ENCODE peak calls at places on chromosomes 13 and 19, in nine cellular contexts. One of them, this sample, is unnamed.

GRCh38 chr13:100102042-100102441 is 13.1 kb downstream of the PCCA start:
- DNase-seq in uterus: no peak
- DNase-seq in adrenal gland: no peak
- DNase-seq in fibroblast of pulmonary artery: no peak
- DNase-seq in thoracic aorta: no peak
- DNase-seq in endodermal cell: no peak
- DNase-seq in IMR-90: no peak
- DNase-seq in lower lobe of right lung: no peak
- DNase-seq in PC-3: no peak
- DNase-seq in this sample: no peak

GRCh38 chr13:111508164-111508870 is 187.9 kb downstream of the TEX29 start:
- DNase-seq in uterus: no peak
- DNase-seq in adrenal gland: no peak
- DNase-seq in fibroblast of pulmonary artery: no peak
- DNase-seq in thoracic aorta: no peak
- DNase-seq in endodermal cell: no peak
- DNase-seq in IMR-90: no peak
- DNase-seq in lower lobe of right lung: no peak
- DNase-seq in PC-3: no peak
- DNase-seq in this sample: no peak

GRCh38 chr19:48029431-48029830 is 14.4 kb downstream of the CABP5 start:
- DNase-seq in uterus: no peak
- DNase-seq in adrenal gland: no peak
- DNase-seq in fibroblast of pulmonary artery: no peak
- DNase-seq in thoracic aorta: no peak
- DNase-seq in endodermal cell: no peak
- DNase-seq in IMR-90: no peak
- DNase-seq in lower lobe of right lung: no peak
- DNase-seq in PC-3: no peak
- DNase-seq in this sample: no peak

GRCh38 chr13:92657565-92657964 is 569.0 kb upstream of the GPC6 start:
- DNase-seq in uterus: no peak
- DNase-seq in adrenal gland: no peak
- DNase-seq in fibroblast of pulmonary artery: peak
- DNase-seq in thoracic aorta: no peak
- DNase-seq in endodermal cell: no peak
- DNase-seq in IMR-90: peak
- DNase-seq in lower lobe of right lung: no peak
- DNase-seq in PC-3: no peak
- DNase-seq in this sample: no peak

GRCh38 chr13:61410669-61411297 is 4.9 kb downstream of the PCDH20 start:
- DNase-seq in uterus: no peak
- DNase-seq in adrenal gland: no peak
- DNase-seq in fibroblast of pulmonary artery: peak
- DNase-seq in thoracic aorta: no peak
- DNase-seq in endodermal cell: no peak
- DNase-seq in IMR-90: peak
- DNase-seq in lower lobe of right lung: no peak
- DNase-seq in PC-3: peak
- DNase-seq in this sample: no peak

GRCh38 chr13:68076046-68076445 is 845.9 kb upstream of the PCDH9 start:
- DNase-seq in uterus: no peak
- DNase-seq in adrenal gland: no peak
- DNase-seq in fibroblast of pulmonary artery: no peak
- DNase-seq in thoracic aorta: no peak
- DNase-seq in endodermal cell: no peak
- DNase-seq in IMR-90: no peak
- DNase-seq in lower lobe of right lung: no peak
- DNase-seq in PC-3: no peak
- DNase-seq in this sample: no peak

GRCh38 chr19:44401108-44401786 is at the start of gene ZNF285:
- DNase-seq in uterus: peak
- DNase-seq in adrenal gland: peak
- DNase-seq in fibroblast of pulmonary artery: peak
- DNase-seq in thoracic aorta: peak
- DNase-seq in endodermal cell: peak
- DNase-seq in IMR-90: peak
- DNase-seq in lower lobe of right lung: peak
- DNase-seq in PC-3: peak
- DNase-seq in this sample: no peak

GRCh38 chr13:86760620-86761019 is 910.6 kb upstream of the SLITRK5 start:
- DNase-seq in uterus: no peak
- DNase-seq in adrenal gland: no peak
- DNase-seq in fibroblast of pulmonary artery: no peak
- DNase-seq in thoracic aorta: no peak
- DNase-seq in endodermal cell: no peak
- DNase-seq in IMR-90: no peak
- DNase-seq in lower lobe of right lung: no peak
- DNase-seq in PC-3: no peak
- DNase-seq in this sample: no peak

GRCh38 chr13:20525601-20526544 is at the start of gene CRYL1:
- DNase-seq in uterus: peak
- DNase-seq in adrenal gland: peak
- DNase-seq in fibroblast of pulmonary artery: peak
- DNase-seq in thoracic aorta: peak
- DNase-seq in endodermal cell: peak
- DNase-seq in IMR-90: peak
- DNase-seq in lower lobe of right lung: peak
- DNase-seq in PC-3: peak
- DNase-seq in this sample: no peak

GRCh38 chr13:80276371-80277289 is 64.3 kb downstream of the SPRY2 start:
- DNase-seq in uterus: no peak
- DNase-seq in adrenal gland: peak
- DNase-seq in fibroblast of pulmonary artery: peak
- DNase-seq in thoracic aorta: no peak
- DNase-seq in endodermal cell: no peak
- DNase-seq in IMR-90: peak
- DNase-seq in lower lobe of right lung: no peak
- DNase-seq in PC-3: peak
- DNase-seq in this sample: no peak

GRCh38 chr19:24040621-24041020 is 46.4 kb upstream of the ZNF254 start:
- DNase-seq in uterus: no peak
- DNase-seq in adrenal gland: no peak
- DNase-seq in fibroblast of pulmonary artery: no peak
- DNase-seq in thoracic aorta: no peak
- DNase-seq in endodermal cell: no peak
- DNase-seq in IMR-90: no peak
- DNase-seq in lower lobe of right lung: no peak
- DNase-seq in PC-3: no peak
- DNase-seq in this sample: no peak

GRCh38 chr19:35715981-35716734 is 1.6 kb upstream of the KMT2B start:
- DNase-seq in uterus: peak
- DNase-seq in adrenal gland: peak
- DNase-seq in fibroblast of pulmonary artery: peak
- DNase-seq in thoracic aorta: no peak
- DNase-seq in endodermal cell: no peak
- DNase-seq in IMR-90: peak
- DNase-seq in lower lobe of right lung: peak
- DNase-seq in PC-3: peak
- DNase-seq in this sample: no peak

GRCh38 chr13:105464249-105464648 is 1071.2 kb downstream of the EFNB2 start:
- DNase-seq in uterus: no peak
- DNase-seq in adrenal gland: no peak
- DNase-seq in fibroblast of pulmonary artery: peak
- DNase-seq in thoracic aorta: no peak
- DNase-seq in endodermal cell: no peak
- DNase-seq in IMR-90: peak
- DNase-seq in lower lobe of right lung: no peak
- DNase-seq in PC-3: no peak
- DNase-seq in this sample: no peak

GRCh38 chr13:26867451-26868067 is 107.0 kb upstream of the GPR12 start:
- DNase-seq in uterus: no peak
- DNase-seq in adrenal gland: peak
- DNase-seq in fibroblast of pulmonary artery: peak
- DNase-seq in thoracic aorta: no peak
- DNase-seq in endodermal cell: peak
- DNase-seq in IMR-90: peak
- DNase-seq in lower lobe of right lung: no peak
- DNase-seq in PC-3: peak
- DNase-seq in this sample: no peak

GRCh38 chr13:85806553-85807175 is 7.4 kb upstream of the SLITRK6 start:
- DNase-seq in uterus: no peak
- DNase-seq in adrenal gland: no peak
- DNase-seq in fibroblast of pulmonary artery: peak
- DNase-seq in thoracic aorta: no peak
- DNase-seq in endodermal cell: no peak
- DNase-seq in IMR-90: peak
- DNase-seq in lower lobe of right lung: no peak
- DNase-seq in PC-3: peak
- DNase-seq in this sample: peak

GRCh38 chr13:99692854-99693253 is 191.6 kb downstream of the TM9SF2 start:
- DNase-seq in uterus: no peak
- DNase-seq in adrenal gland: no peak
- DNase-seq in fibroblast of pulmonary artery: no peak
- DNase-seq in thoracic aorta: no peak
- DNase-seq in endodermal cell: no peak
- DNase-seq in IMR-90: no peak
- DNase-seq in lower lobe of right lung: no peak
- DNase-seq in PC-3: no peak
- DNase-seq in this sample: no peak

GRCh38 chr13:24134772-24135171 is 25.7 kb upstream of the SPATA13 start:
- DNase-seq in uterus: no peak
- DNase-seq in adrenal gland: no peak
- DNase-seq in fibroblast of pulmonary artery: no peak
- DNase-seq in thoracic aorta: no peak
- DNase-seq in endodermal cell: no peak
- DNase-seq in IMR-90: no peak
- DNase-seq in lower lobe of right lung: no peak
- DNase-seq in PC-3: no peak
- DNase-seq in this sample: no peak

GRCh38 chr13:48749699-48750473 is 96.2 kb downstream of the CYSLTR2 start:
- DNase-seq in uterus: peak
- DNase-seq in adrenal gland: peak
- DNase-seq in fibroblast of pulmonary artery: peak
- DNase-seq in thoracic aorta: peak
- DNase-seq in endodermal cell: peak
- DNase-seq in IMR-90: peak
- DNase-seq in lower lobe of right lung: peak
- DNase-seq in PC-3: peak
- DNase-seq in this sample: peak

GRCh38 chr19:3968556-3969434 is 2.1 kb downstream of the DAPK3 start:
- DNase-seq in uterus: peak
- DNase-seq in adrenal gland: peak
- DNase-seq in fibroblast of pulmonary artery: peak
- DNase-seq in thoracic aorta: peak
- DNase-seq in endodermal cell: peak
- DNase-seq in IMR-90: peak
- DNase-seq in lower lobe of right lung: peak
- DNase-seq in PC-3: peak
- DNase-seq in this sample: no peak

GRCh38 chr19:49368711-49369358 is 5.2 kb downstream of the DKKL1 start:
- DNase-seq in uterus: no peak
- DNase-seq in adrenal gland: no peak
- DNase-seq in fibroblast of pulmonary artery: no peak
- DNase-seq in thoracic aorta: no peak
- DNase-seq in endodermal cell: no peak
- DNase-seq in IMR-90: no peak
- DNase-seq in lower lobe of right lung: no peak
- DNase-seq in PC-3: no peak
- DNase-seq in this sample: no peak

GRCh38 chr13:76944457-76944856 is 3.9 kb upstream of the ACOD1 start:
- DNase-seq in uterus: no peak
- DNase-seq in adrenal gland: no peak
- DNase-seq in fibroblast of pulmonary artery: peak
- DNase-seq in thoracic aorta: no peak
- DNase-seq in endodermal cell: no peak
- DNase-seq in IMR-90: peak
- DNase-seq in lower lobe of right lung: no peak
- DNase-seq in PC-3: peak
- DNase-seq in this sample: no peak

GRCh38 chr19:29837448-29837961 is 25.7 kb downstream of the CCNE1 start:
- DNase-seq in uterus: no peak
- DNase-seq in adrenal gland: no peak
- DNase-seq in fibroblast of pulmonary artery: no peak
- DNase-seq in thoracic aorta: no peak
- DNase-seq in endodermal cell: no peak
- DNase-seq in IMR-90: no peak
- DNase-seq in lower lobe of right lung: no peak
- DNase-seq in PC-3: no peak
- DNase-seq in this sample: peak

DNA sequence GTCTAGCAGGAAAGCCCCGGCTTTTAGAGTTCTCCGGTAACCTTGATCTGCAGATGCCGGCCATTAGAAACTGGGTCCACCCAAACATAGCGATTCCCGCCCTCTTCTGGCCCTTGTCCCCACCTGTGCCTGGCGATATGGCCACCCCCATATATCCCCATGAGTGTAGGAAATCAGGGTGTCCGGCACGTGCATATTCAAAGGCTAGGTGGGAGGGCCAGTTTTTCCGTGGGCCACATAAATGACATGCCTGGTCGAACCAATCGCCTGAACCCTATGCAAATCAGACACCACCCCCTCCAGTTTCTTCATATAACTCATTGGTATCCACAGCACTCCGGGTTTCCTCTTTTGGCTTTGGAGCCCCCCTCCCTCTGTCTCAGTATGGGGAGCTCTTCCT is 37.4 kb downstream of the ERICH4 start:
- DNase-seq in uterus: no peak
- DNase-seq in adrenal gland: peak
- DNase-seq in fibroblast of pulmonary artery: no peak
- DNase-seq in thoracic aorta: no peak
- DNase-seq in endodermal cell: no peak
- DNase-seq in IMR-90: no peak
- DNase-seq in lower lobe of right lung: no peak
- DNase-seq in PC-3: no peak
- DNase-seq in this sample: no peak
- H3K4me3 ChIP-seq in uterus: no peak
- H3K4me3 ChIP-seq in adrenal gland: peak
- H3K4me3 ChIP-seq in fibroblast of pulmonary artery: no peak
- H3K4me3 ChIP-seq in thoracic aorta: no peak
- H3K4me3 ChIP-seq in endodermal cell: no peak
- H3K4me3 ChIP-seq in IMR-90: no peak
- H3K4me3 ChIP-seq in lower lobe of right lung: peak
- H3K4me3 ChIP-seq in PC-3: no peak
- H3K4me3 ChIP-seq in this sample: no peak

GRCh38 chr19:46132508-46133100 is 8.1 kb upstream of the IGFL3 start:
- DNase-seq in uterus: no peak
- DNase-seq in adrenal gland: no peak
- DNase-seq in fibroblast of pulmonary artery: no peak
- DNase-seq in thoracic aorta: no peak
- DNase-seq in endodermal cell: no peak
- DNase-seq in IMR-90: no peak
- DNase-seq in lower lobe of right lung: no peak
- DNase-seq in PC-3: no peak
- DNase-seq in this sample: no peak
- TF ChIP-seq CTCF in uterus: no peak
- TF ChIP-seq CTCF in adrenal gland: no peak
- TF ChIP-seq CTCF in fibroblast of pulmonary artery: no peak
- TF ChIP-seq CTCF in thoracic aorta: no peak
- TF ChIP-seq CTCF in endodermal cell: no peak
- TF ChIP-seq CTCF in IMR-90: no peak
- TF ChIP-seq CTCF in lower lobe of right lung: no peak
- TF ChIP-seq CTCF in PC-3: no peak
- TF ChIP-seq CTCF in this sample: no peak

GRCh38 chr13:30802953-30803478 is 67.7 kb downstream of the ALOX5AP start:
- DNase-seq in uterus: peak
- DNase-seq in adrenal gland: peak
- DNase-seq in fibroblast of pulmonary artery: peak
- DNase-seq in thoracic aorta: peak
- DNase-seq in endodermal cell: peak
- DNase-seq in IMR-90: peak
- DNase-seq in lower lobe of right lung: peak
- DNase-seq in PC-3: peak
- DNase-seq in this sample: peak
- H3K4me3 ChIP-seq in uterus: peak
- H3K4me3 ChIP-seq in adrenal gland: peak
- H3K4me3 ChIP-seq in fibroblast of pulmonary artery: peak
- H3K4me3 ChIP-seq in thoracic aorta: peak
- H3K4me3 ChIP-seq in endodermal cell: no peak
- H3K4me3 ChIP-seq in IMR-90: no peak
- H3K4me3 ChIP-seq in lower lobe of right lung: peak
- H3K4me3 ChIP-seq in PC-3: peak
- H3K4me3 ChIP-seq in this sample: no peak

GRCh38 chr19:50869479-50869878 is 3.8 kb upstream of the KLK2 start:
- DNase-seq in uterus: no peak
- DNase-seq in adrenal gland: no peak
- DNase-seq in fibroblast of pulmonary artery: no peak
- DNase-seq in thoracic aorta: no peak
- DNase-seq in endodermal cell: no peak
- DNase-seq in IMR-90: no peak
- DNase-seq in lower lobe of right lung: no peak
- DNase-seq in PC-3: no peak
- DNase-seq in this sample: no peak
- TF ChIP-seq CTCF in uterus: no peak
- TF ChIP-seq CTCF in adrenal gland: no peak
- TF ChIP-seq CTCF in fibroblast of pulmonary artery: no peak
- TF ChIP-seq CTCF in thoracic aorta: no peak
- TF ChIP-seq CTCF in endodermal cell: no peak
- TF ChIP-seq CTCF in IMR-90: no peak
- TF ChIP-seq CTCF in lower lobe of right lung: no peak
- TF ChIP-seq CTCF in PC-3: no peak
- TF ChIP-seq CTCF in this sample: no peak

This sample was measured in GM12864.